ENCODE peak calls at places on chromosome 15, in nine cellular contexts. I is prostate gland, C is suprapubic skin, V is GM23338, M is stomach, G is breast epithelium, D is upper lobe of left lung, U is spleen, F is sigmoid colon. R is an unnamed sample.

GRCh38 chr15:66040211-66040892 is 171.1 kb downstream of the RAB11A start:
- DNase-seq in I (no peak), C (no peak), V (no peak), M (no peak), G (no peak), D (no peak), U (no peak), F (no peak), R (no peak)

GRCh38 chr15:28892789-28893610 is 7.2 kb downstream of the APBA2 start:
- DNase-seq in I (no peak), C (no peak), V (no peak), M (no peak), G (no peak), D (no peak), U (no peak), F (no peak), R (no peak)

GRCh38 chr15:35444557-35445204 is 101.3 kb downstream of the DPH6 start:
- DNase-seq in I (no peak), C (no peak), V (peak; percentile 73), M (no peak), G (no peak), D (no peak), U (no peak), F (no peak), R (no peak)

GRCh38 chr15:71103102-71103676 is 12.1 kb upstream of the THSD4 start:
- DNase-seq in I (no peak), C (no peak), V (no peak), M (peak; percentile 62), G (no peak), D (no peak), U (no peak), F (peak; percentile 4), R (no peak)

GRCh38 chr15:49370782-49371181 is 52.3 kb upstream of the FGF7 start:
- DNase-seq in I (no peak), C (no peak), V (no peak), M (no peak), G (no peak), D (no peak), U (no peak), F (no peak), R (no peak)

GRCh38 chr15:54033954-54034458 is 55.8 kb downstream of the UNC13C start:
- DNase-seq in I (no peak), C (no peak), V (no peak), M (no peak), G (no peak), D (no peak), U (no peak), F (no peak), R (no peak)

GRCh38 chr15:51286816-51287215 is 51.6 kb downstream of the CYP19A1 start:
- DNase-seq in I (no peak), C (no peak), V (peak; percentile 16), M (no peak), G (no peak), D (no peak), U (no peak), F (no peak), R (no peak)

GRCh38 chr15:82647835-82648256 is 683 bp upstream of the CPEB1 start:
- DNase-seq in I (no peak), C (no peak), V (peak; percentile 70), M (no peak), G (no peak), D (no peak), U (peak; percentile 83), F (peak; percentile 75), R (peak; percentile 38)

GRCh38 chr15:33700695-33701303 is 267.5 kb upstream of the CHRM5 start:
- DNase-seq in I (peak; percentile 57), C (no peak), V (peak; percentile 88), M (peak; percentile 65), G (peak; percentile 60), D (peak; percentile 53), U (no peak), F (peak; percentile 72), R (peak; percentile 23)

GRCh38 chr15:38705421-38706219 is 141.0 kb upstream of the RASGRP1 start:
- DNase-seq in I (no peak), C (no peak), V (peak; percentile 36), M (no peak), G (no peak), D (no peak), U (no peak), F (no peak), R (no peak)

GRCh38 chr15:96160269-96160668 is 170.2 kb upstream of the NR2F2 start:
- DNase-seq in I (peak; percentile 36), C (peak; percentile 85), V (no peak), M (peak; percentile 86), G (peak; percentile 56), D (no peak), U (no peak), F (peak; percentile 71), R (no peak)
- TF ChIP-seq POLR2AphosphoS5 in I (peak; percentile 46), C (no peak), V (no peak), M (no peak), G (no peak), D (no peak), U (no peak), F (no peak), R (no peak)

DNA sequence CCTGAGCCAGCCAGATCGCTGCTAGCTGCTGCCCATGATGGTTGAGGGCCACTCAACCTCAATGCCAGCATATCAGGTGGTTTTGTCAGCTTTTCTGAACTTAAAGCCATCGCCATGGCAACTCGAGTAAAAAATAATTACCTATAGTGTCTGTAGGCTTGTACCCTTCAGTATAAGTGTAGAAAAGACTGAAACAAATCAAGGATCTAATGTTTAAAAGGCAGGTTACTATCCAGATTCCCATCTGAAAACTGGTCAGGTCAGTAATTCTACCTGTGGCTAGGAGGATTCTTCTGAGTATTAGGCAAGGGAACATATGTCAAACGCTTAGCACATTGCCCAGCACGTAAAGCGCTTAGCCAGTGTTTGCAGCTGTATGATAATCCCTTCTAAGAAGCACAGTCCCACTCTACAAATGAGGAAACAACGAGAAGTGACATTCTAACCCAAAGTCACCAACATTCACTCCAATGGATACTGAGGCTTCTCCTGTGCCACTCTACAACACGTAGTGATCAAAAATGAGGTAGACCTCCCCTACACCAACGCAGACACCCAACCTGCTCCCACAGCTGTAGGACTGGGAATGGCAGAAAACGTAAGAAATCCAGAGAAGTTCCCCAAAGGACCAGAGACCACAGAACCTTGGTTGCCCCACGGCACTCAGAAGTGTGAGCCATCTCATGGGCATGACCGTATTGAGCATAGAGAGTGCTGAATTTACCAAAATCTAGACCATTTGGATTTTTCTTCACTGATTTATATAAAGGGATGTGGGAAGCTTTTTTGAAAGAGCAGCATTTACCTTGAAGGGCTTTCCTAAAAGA is 55.3 kb downstream of the SLTM start:
- DNase-seq in I (no peak), C (no peak), V (no peak), M (no peak), G (no peak), D (no peak), U (no peak), F (no peak), R (no peak)
- TF ChIP-seq POLR2AphosphoS5 in I (no peak), C (no peak), V (no peak), M (no peak), G (no peak), D (no peak), U (no peak), F (no peak), R (no peak)

GRCh38 chr15:69849232-69849610 is 248.5 kb downstream of the TLE3 start:
- DNase-seq in I (no peak), C (no peak), V (no peak), M (no peak), G (no peak), D (no peak), U (no peak), F (no peak), R (no peak)
- TF ChIP-seq POLR2AphosphoS5 in I (no peak), C (no peak), V (no peak), M (no peak), G (no peak), D (no peak), U (no peak), F (no peak), R (no peak)

GRCh38 chr15:60745469-60745971 is 266.6 kb upstream of the ICE2 start:
- DNase-seq in I (no peak), C (no peak), V (no peak), M (no peak), G (no peak), D (peak; percentile 24), U (no peak), F (peak; percentile 93), R (no peak)
- TF ChIP-seq POLR2AphosphoS5 in I (no peak), C (no peak), V (no peak), M (peak; percentile 48), G (no peak), D (no peak), U (no peak), F (peak; percentile 90), R (no peak)

GRCh38 chr15:78979456-78980320 is 34.8 kb upstream of the CTSH start:
- DNase-seq in I (peak; percentile 88), C (no peak), V (peak; percentile 95), M (peak; percentile 81), G (peak; percentile 75), D (peak; percentile 67), U (no peak), F (peak; percentile 82), R (no peak)
- TF ChIP-seq POLR2AphosphoS5 in I (peak; percentile 93), C (no peak), V (no peak), M (peak; percentile 83), G (peak; percentile 18), D (peak; percentile 16), U (peak; percentile 62), F (peak; percentile 48), R (no peak)

DNA sequence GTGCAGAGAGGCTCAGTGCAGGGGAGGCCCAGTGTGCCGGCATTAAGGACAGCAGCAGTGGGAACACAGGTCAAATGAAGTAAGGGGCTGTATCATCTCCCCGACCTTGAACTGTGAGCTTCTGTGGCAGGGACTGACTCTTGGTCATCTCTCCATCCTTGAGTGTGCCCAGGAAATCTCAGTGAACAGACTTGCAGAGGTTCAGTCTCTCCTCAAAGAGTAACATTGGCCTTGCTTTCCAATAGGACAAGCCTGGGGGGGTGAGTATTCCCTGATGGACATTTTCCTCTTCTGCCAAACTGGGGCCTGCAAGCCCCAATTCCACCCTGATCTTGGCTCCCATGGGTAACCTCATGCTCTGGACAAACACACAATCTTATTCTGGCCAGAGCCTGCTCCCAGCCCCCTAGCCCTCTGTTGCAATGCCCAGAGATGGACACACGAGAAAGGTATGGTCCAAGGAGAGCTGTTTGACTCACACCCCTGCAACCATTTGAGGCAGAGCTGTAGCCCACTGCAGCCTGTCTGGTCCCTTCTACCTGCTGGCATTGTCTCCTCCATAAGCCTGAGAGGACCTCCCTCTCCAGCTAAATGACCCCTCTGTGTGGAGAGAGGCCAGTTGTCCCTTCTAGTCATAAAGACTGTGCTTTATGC is 50.9 kb downstream of the TLE3 start:
- DNase-seq in I (no peak), C (peak; percentile 52), V (no peak), M (no peak), G (peak; percentile 20), D (peak; percentile 2), U (peak; percentile 39), F (peak; percentile 47), R (no peak)
- TF ChIP-seq POLR2AphosphoS5 in I (no peak), C (no peak), V (no peak), M (no peak), G (no peak), D (no peak), U (no peak), F (no peak), R (no peak)

R was measured in GM12891.